ENCODE peak calls at places on chromosomes 4 and X, in five cellular contexts. J is sigmoid colon, T is suprapubic skin, Y is stomach, I is K562. K is an unnamed sample.

GRCh38 chrX:13808293-13808692 is 8.6 kb downstream of the GPM6B start:
- DNase-seq in T (no peak), Y (no peak), J (no peak), I (no peak), K (no peak)

GRCh38 chr4:54063737-54064316 is 578 bp downstream of the CHIC2 start:
- DNase-seq in T (peak), I (peak), Y (peak), J (peak), K (no peak)

GRCh38 chrX:136210806-136211205 is 40.4 kb downstream of the MAP7D3 start:
- DNase-seq in T (peak), Y (no peak), I (no peak), J (no peak), K (no peak)

GRCh38 chrX:22323541-22323940 is 50.8 kb downstream of the CBLL2 start:
- DNase-seq in Y (no peak), I (no peak), J (no peak), T (no peak), K (no peak)

GRCh38 chr4:189202869-189203271 is 737.8 kb upstream of the FRG1 start:
- DNase-seq in T (no peak), J (no peak), I (no peak), Y (no peak), K (no peak)

GRCh38 chr4:73446336-73446938 is 10.4 kb downstream of the AFP start:
- DNase-seq in J (no peak), Y (no peak), T (no peak), I (peak), K (no peak)

GRCh38 chr4:185540487-185541125 is 5.3 kb upstream of the PDLIM3 start:
- DNase-seq in I (no peak), T (no peak), Y (no peak), J (no peak), K (no peak)

GRCh38 chr4:26916195-26916594 is 55.6 kb downstream of the STIM2 start:
- DNase-seq in T (no peak), J (no peak), Y (no peak), I (no peak), K (no peak)

GRCh38 chr4:24244663-24245519 is 339.5 kb downstream of the DHX15 start:
- DNase-seq in Y (no peak), T (no peak), I (no peak), J (no peak), K (no peak)

GRCh38 chrX:37921758-37922157 is 74.4 kb upstream of the DYNLT3 start:
- DNase-seq in T (no peak), Y (no peak), J (no peak), I (no peak), K (no peak)

GRCh38 chr4:67465032-67465762 is 80.1 kb downstream of the CENPC start:
- DNase-seq in Y (no peak), I (no peak), T (no peak), J (no peak), K (no peak)
- TF ChIP-seq POLR2AphosphoS5 in Y (no peak), I (no peak), T (no peak), J (no peak), K (no peak)

GRCh38 chrX:111736571-111736970 is 55.6 kb downstream of the ALG13 start:
- DNase-seq in J (no peak), I (no peak), T (no peak), Y (no peak), K (no peak)

GRCh38 chrX:111743316-111743715 is 62.3 kb downstream of the ALG13 start:
- DNase-seq in T (no peak), J (no peak), Y (no peak), I (no peak), K (no peak)

DNA sequence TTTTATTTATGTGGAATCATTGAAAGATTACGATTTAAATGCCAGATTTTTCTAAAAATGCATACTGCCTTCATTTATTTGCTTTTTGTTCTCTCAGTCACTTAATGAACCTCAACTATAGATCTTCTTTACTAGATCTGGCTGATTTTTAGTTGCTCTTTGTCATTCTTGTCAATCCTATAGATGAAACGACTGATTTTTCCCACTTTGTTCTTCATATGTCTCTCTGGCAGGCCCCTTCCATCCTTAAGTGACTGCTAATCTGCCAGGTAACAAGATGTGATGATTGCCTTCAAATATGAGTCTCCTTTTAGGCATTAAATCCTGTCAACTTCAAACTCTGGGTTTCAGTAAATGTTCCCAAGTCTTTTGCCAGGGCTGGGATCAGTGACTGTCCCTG is 61.0 kb downstream of the ALG13 start:
- DNase-seq in J (no peak), I (no peak), Y (no peak), T (no peak), K (no peak)
- TF ChIP-seq EP300 in J (no peak), I (no peak), Y (no peak), T (no peak), K (no peak)

DNA sequence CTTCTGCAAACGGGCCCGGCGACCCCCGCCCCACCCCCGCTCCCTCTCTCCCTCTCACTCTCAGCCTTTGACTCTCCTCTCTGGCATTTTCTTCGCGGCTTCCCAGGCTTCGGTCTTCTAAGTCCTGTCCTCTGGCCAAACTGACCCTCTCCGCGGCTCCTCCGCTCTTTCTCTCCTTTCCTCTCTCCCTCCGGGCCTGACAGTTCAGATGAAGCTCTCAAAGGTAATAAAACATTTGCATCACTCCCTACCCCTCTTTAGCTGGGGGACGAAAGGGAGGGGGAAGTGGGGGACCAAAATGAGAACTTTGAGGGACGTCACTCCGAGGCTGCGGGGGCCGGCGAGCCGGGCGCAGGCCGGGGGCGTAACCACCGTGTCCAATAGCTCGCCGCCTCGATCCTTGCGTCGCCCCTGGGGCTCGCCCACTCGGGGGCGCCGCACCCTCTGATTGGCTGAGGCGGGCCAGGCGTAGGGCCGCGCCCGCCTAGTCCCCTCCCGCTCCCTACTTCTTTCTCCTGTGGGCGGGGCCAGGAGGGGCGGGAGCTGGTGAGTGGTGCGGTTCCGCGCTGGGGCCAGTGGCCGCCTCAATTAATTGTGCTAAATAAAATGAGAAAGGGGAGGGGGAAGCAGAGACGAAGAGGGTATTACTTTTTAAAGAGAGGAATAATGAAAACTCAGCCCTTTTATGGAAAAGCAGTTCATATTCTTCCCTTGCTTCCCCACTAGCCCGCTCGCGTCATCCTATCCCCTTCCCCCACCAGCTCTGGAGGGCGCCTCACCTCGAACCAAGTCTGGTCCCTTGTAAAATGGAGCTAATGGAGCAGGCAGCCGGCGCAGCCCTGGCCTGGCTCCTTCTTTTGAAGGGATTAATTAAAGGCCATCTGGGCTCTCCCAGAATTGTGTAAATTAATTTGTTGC is at the start of gene NKX6-1:
- DNase-seq in J (no peak), T (peak), I (peak), Y (peak), K (no peak)
- TF ChIP-seq POLR2A in J (no peak), T (no peak), I (no peak), Y (no peak), K (no peak)

GRCh38 chr4:80036949-80037348 is 36.1 kb downstream of the ANTXR2 start:
- DNase-seq in J (no peak), T (no peak), I (no peak), Y (no peak), K (no peak)

GRCh38 chr4:80033581-80033980 is 39.4 kb downstream of the ANTXR2 start:
- DNase-seq in I (no peak), Y (no peak), J (no peak), T (no peak), K (no peak)

GRCh38 chr4:80037864-80038263 is 35.2 kb downstream of the ANTXR2 start:
- DNase-seq in T (no peak), I (no peak), Y (no peak), J (no peak), K (no peak)

GRCh38 chr4:80036306-80036705 is 36.7 kb downstream of the ANTXR2 start:
- DNase-seq in T (no peak), I (no peak), J (no peak), Y (no peak), K (no peak)

GRCh38 chr4:80035336-80035735 is 37.7 kb downstream of the ANTXR2 start:
- DNase-seq in J (no peak), I (no peak), Y (peak), T (no peak), K (no peak)
- TF ChIP-seq POLR2AphosphoS5 in J (no peak), I (no peak), Y (peak), T (no peak), K (no peak)

GRCh38 chr4:4387531-4388311 is 819 bp downstream of the NSG1 start:
- DNase-seq in T (no peak), Y (no peak), I (no peak), J (peak), K (no peak)

GRCh38 chr4:4386296-4386735 is 586 bp upstream of the NSG1 start:
- DNase-seq in I (no peak), T (no peak), J (peak), Y (no peak), K (peak)

GRCh38 chr4:4388418-4388817 is 1.5 kb downstream of the NSG1 start:
- DNase-seq in I (no peak), T (no peak), J (no peak), Y (no peak), K (no peak)

GRCh38 chr4:4385729-4386295 is 1.1 kb upstream of the NSG1 start:
- DNase-seq in J (peak), I (no peak), Y (no peak), T (no peak), K (no peak)

GRCh38 chr4:4386736-4387392 is at the start of gene NSG1:
- DNase-seq in J (no peak), T (no peak), I (no peak), Y (no peak), K (peak)
- TF ChIP-seq EP300 in J (no peak), T (no peak), I (no peak), Y (no peak), K (no peak)

GRCh38 chr4:110197421-110198398 is 705 bp downstream of the ELOVL6 start:
- DNase-seq in T (peak), J (peak), I (peak), Y (no peak), K (peak)
- TF ChIP-seq POLR2A in T (no peak), J (no peak), I (peak), Y (no peak), K (no peak)

GRCh38 chrX:49922291-49923241 is at the start of gene CLCN5:
- DNase-seq in J (peak), T (peak), I (peak), Y (peak), K (peak)
- TF ChIP-seq POLR2AphosphoS5 in J (peak), T (no peak), I (no peak), Y (peak), K (no peak)

GRCh38 chr4:37400326-37400881 is 155.9 kb downstream of the NWD2 start:
- DNase-seq in Y (no peak), J (no peak), I (no peak), T (no peak), K (no peak)
- TF ChIP-seq EP300 in Y (no peak), J (no peak), I (no peak), T (no peak), K (no peak)

GRCh38 chr4:13905543-13905942 is 278.0 kb upstream of the BOD1L1 start:
- DNase-seq in J (no peak), Y (no peak), T (no peak), I (no peak), K (no peak)
- TF ChIP-seq POLR2A in J (no peak), Y (no peak), T (no peak), I (no peak), K (no peak)

GRCh38 chr4:46894841-46895240 is 14.2 kb downstream of the COX7B2 start:
- DNase-seq in I (no peak), T (no peak), J (no peak), Y (no peak), K (no peak)
- TF ChIP-seq POLR2AphosphoS5 in I (no peak), T (no peak), J (no peak), Y (no peak), K (no peak)